ENCODE peak calls at places on chromosomes 13 and 19, in ten cellular contexts. W is ascending aorta, G is suprapubic skin, F is GM23338, D is OCI-LY7, N is Peyer's patch, P is neural progenitor cell, V is IMR-90, K is mammary epithelial cell, Y is lower lobe of right lung. B is an unnamed sample.

GRCh38 chr13:41611385-41611784 is 154.0 kb downstream of the RGCC start:
- DNase-seq in Y (no peak), V (no peak), F (peak; percentile 9), W (no peak), G (no peak), N (no peak), D (no peak), K (no peak), P (no peak), B (no peak)

GRCh38 chr13:25292301-25292700 is 5.0 kb upstream of the MTMR6 start:
- DNase-seq in P (no peak), F (peak; percentile 57), D (peak; percentile 57), G (no peak), V (peak; percentile 47), W (no peak), N (no peak), Y (no peak), K (peak; percentile 25), B (no peak)

GRCh38 chr19:51084505-51084904 is 1.8 kb upstream of the KLK14 start:
- DNase-seq in F (no peak), W (no peak), Y (no peak), K (no peak), D (no peak), G (peak; percentile 43), V (no peak), N (no peak), P (no peak), B (no peak)

GRCh38 chr13:49540552-49540951 is 44.8 kb downstream of the PHF11 start:
- DNase-seq in N (no peak), F (no peak), G (no peak), W (no peak), P (peak; percentile 5), V (peak; percentile 62), Y (no peak), K (no peak), D (peak; percentile 69), B (no peak)

GRCh38 chr13:75769141-75769905 is 133.2 kb downstream of the LMO7 start:
- DNase-seq in N (no peak), G (no peak), Y (no peak), P (no peak), V (no peak), D (no peak), F (no peak), W (no peak), K (no peak), B (no peak)

GRCh38 chr19:18660051-18660910 is 23.2 kb upstream of the CRTC1 start:
- DNase-seq in D (no peak), V (peak; percentile 69), K (no peak), G (no peak), N (no peak), F (no peak), P (no peak), Y (peak; percentile 69), W (peak; percentile 80), B (no peak)

GRCh38 chr13:113466321-113466836 is 13.1 kb upstream of the ADPRHL1 start:
- DNase-seq in D (no peak), F (no peak), P (no peak), N (no peak), Y (no peak), V (peak; percentile 14), K (no peak), W (no peak), G (no peak), B (no peak)

GRCh38 chr19:3322199-3322978 is 44.0 kb upstream of the NFIC start:
- DNase-seq in N (no peak), D (no peak), F (no peak), W (no peak), Y (no peak), K (no peak), P (no peak), G (no peak), V (no peak), B (no peak)

GRCh38 chr19:55353803-55354697 is 469 bp downstream of the COX6B2 start:
- DNase-seq in P (peak; percentile 84), W (no peak), Y (peak; percentile 80), N (peak; percentile 55), G (peak; percentile 70), V (peak; percentile 43), F (peak; percentile 89), K (peak; percentile 60), D (peak; percentile 74), B (peak; percentile 66)

GRCh38 chr13:23743269-23743668 is 145.9 kb downstream of the MIPEP start:
- DNase-seq in W (no peak), G (no peak), K (peak; percentile 76), P (no peak), V (no peak), F (no peak), N (no peak), D (no peak), Y (no peak), B (no peak)

GRCh38 chr13:26482451-26483197 is 74.9 kb upstream of the WASF3 start:
- DNase-seq in K (peak; percentile 57), W (no peak), V (peak; percentile 74), F (peak; percentile 89), G (no peak), N (peak; percentile 61), D (peak; percentile 87), Y (no peak), P (peak; percentile 72), B (peak; percentile 39)

GRCh38 chr19:4069331-4069959 is 2.7 kb upstream of the ZBTB7A start:
- DNase-seq in P (no peak), W (no peak), F (peak; percentile 52), N (peak; percentile 71), K (no peak), D (peak; percentile 38), V (no peak), Y (peak; percentile 89), G (no peak), B (no peak)

GRCh38 chr13:113110852-113111315 is 5.3 kb downstream of the F7 start:
- DNase-seq in N (no peak), V (no peak), W (no peak), G (peak; percentile 39), K (no peak), D (no peak), Y (peak; percentile 19), P (no peak), F (no peak), B (no peak)

GRCh38 chr13:46559272-46559805 is 6.4 kb downstream of the LRCH1 start:
- DNase-seq in Y (no peak), P (no peak), G (no peak), N (no peak), K (peak; percentile 8), V (no peak), W (no peak), F (no peak), D (no peak), B (no peak)

GRCh38 chr13:99614465-99614885 is 113.2 kb downstream of the TM9SF2 start:
- DNase-seq in G (no peak), Y (no peak), D (peak; percentile 48), W (no peak), F (peak; percentile 66), N (peak; percentile 46), V (no peak), P (no peak), K (peak; percentile 91), B (no peak)

GRCh38 chr13:44355643-44356042 is 18.0 kb upstream of the SERP2 start:
- DNase-seq in F (no peak), V (no peak), Y (no peak), D (no peak), W (no peak), P (no peak), G (no peak), N (no peak), K (no peak), B (no peak)

GRCh38 chr13:44364019-44364418 is 9.6 kb upstream of the SERP2 start:
- DNase-seq in V (no peak), W (no peak), G (no peak), N (no peak), P (no peak), D (no peak), F (no peak), K (no peak), Y (no peak), B (no peak)

GRCh38 chr13:44362394-44363040 is 11.1 kb upstream of the SERP2 start:
- DNase-seq in P (no peak), V (no peak), G (no peak), W (no peak), Y (no peak), F (no peak), N (no peak), K (no peak), D (no peak), B (no peak)

GRCh38 chr13:44364601-44365000 is 9.0 kb upstream of the SERP2 start:
- DNase-seq in N (no peak), W (no peak), F (no peak), D (no peak), V (peak; percentile 55), G (no peak), K (peak; percentile 67), P (peak; percentile 68), Y (no peak), B (no peak)

DNA sequence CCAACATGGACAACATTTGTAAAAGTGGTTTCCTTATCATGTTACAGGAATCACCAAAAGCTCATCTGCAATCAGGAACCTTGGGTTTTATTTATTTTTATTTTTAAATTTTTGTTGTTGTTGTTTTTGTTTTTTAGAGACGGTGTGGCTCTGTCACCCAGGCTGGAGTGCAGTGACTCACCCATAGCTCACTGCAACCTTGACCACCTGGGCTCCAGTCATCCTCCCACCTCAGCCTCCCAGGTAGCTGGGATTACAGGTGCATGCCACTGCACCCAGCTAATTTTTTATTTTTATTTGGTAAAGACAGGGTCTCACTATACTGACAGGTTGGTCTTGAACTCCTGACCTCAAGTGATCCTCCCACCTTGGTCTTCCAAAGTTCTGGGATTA is 13.6 kb upstream of the SERP2 start:
- DNase-seq in N (no peak), F (no peak), G (no peak), D (no peak), V (no peak), W (no peak), P (no peak), K (peak; percentile 35), Y (no peak), B (no peak)
- H3K27ac ChIP-seq in N (no peak overlapping the region), F (no peak overlapping the region), G (no peak overlapping the region), D (no peak overlapping the region), V (no peak overlapping the region), W (no peak overlapping the region), P (no peak overlapping the region), K (no peak overlapping the region), Y (no peak overlapping the region), B (no peak overlapping the region)

GRCh38 chr19:17347877-17348276 is 10.5 kb downstream of the GTPBP3 start:
- DNase-seq in K (no peak), P (no peak), V (no peak), N (no peak), Y (no peak), D (no peak), G (no peak), W (no peak), F (no peak), B (no peak)
- H3K27ac ChIP-seq in K (no peak overlapping the region), P (no peak overlapping the region), V (no peak overlapping the region), N (peak overlapping the region; percentile 22), Y (peak overlapping the region; percentile 13), D (no peak overlapping the region), G (peak overlapping the region; percentile 72), W (peak overlapping the region; percentile 87), F (no peak overlapping the region), B (no peak overlapping the region)

GRCh38 chr19:10419200-10419645 is 1.1 kb upstream of the PDE4A start:
- DNase-seq in P (peak; percentile 62), N (no peak), F (no peak), G (no peak), Y (no peak), D (no peak), W (no peak), K (no peak), V (no peak), B (no peak)
- H3K27ac ChIP-seq in P (no peak overlapping the region), N (no peak overlapping the region), F (no peak overlapping the region), G (no peak overlapping the region), Y (no peak overlapping the region), D (peak overlapping the region; percentile 100), W (no peak overlapping the region), K (no peak overlapping the region), V (no peak overlapping the region), B (no peak overlapping the region)

GRCh38 chr19:1156305-1156801 is 17.7 kb downstream of the SBNO2 start:
- DNase-seq in D (no peak), W (no peak), G (no peak), F (no peak), N (no peak), V (no peak), P (no peak), Y (peak; percentile 59), K (no peak), B (no peak)
- H3K27ac ChIP-seq in D (no peak overlapping the region), W (peak overlapping the region; percentile 89), G (peak overlapping the region; percentile 86), F (no peak overlapping the region), N (peak overlapping the region; percentile 82), V (peak overlapping the region; percentile 98), P (no peak overlapping the region), Y (peak overlapping the region; percentile 94), K (no peak overlapping the region), B (no peak overlapping the region)